ENCODE peak calls at places on chromosome 7, in five cellular contexts. L is WERI-Rb-1; Y is kidney; U is CD8-positive, alpha-beta memory T cell; B is uterus. A is an unnamed sample.

GRCh38 chr7:195830-196128 is 3.4 kb downstream of the FAM20C start:
- DNase-seq in L (no peak), B (no peak), U (no peak), Y (no peak), A (no peak)

GRCh38 chr7:131225619-131226101 is 102.0 kb upstream of the MKLN1 start:
- DNase-seq in U (no peak), Y (peak), B (peak), L (no peak), A (no peak)

GRCh38 chr7:35512716-35513115 is 182.2 kb downstream of the HERPUD2 start:
- DNase-seq in B (no peak), L (no peak), U (no peak), Y (no peak), A (no peak)

GRCh38 chr7:98907570-98907969 is 29.2 kb downstream of the TRRAP start:
- DNase-seq in U (no peak), Y (no peak), L (peak), B (no peak), A (no peak)

GRCh38 chr7:23721456-23721855 is 11.4 kb downstream of the STK31 start:
- DNase-seq in U (no peak), B (no peak), L (no peak), Y (no peak), A (no peak)

GRCh38 chr7:159022238-159022993 is 122.3 kb downstream of the VIPR2 start:
- DNase-seq in U (no peak), B (no peak), L (no peak), Y (peak), A (no peak)

GRCh38 chr7:117171106-117171505 is 151.8 kb downstream of the WNT2 start:
- DNase-seq in L (no peak), U (no peak), Y (no peak), B (no peak), A (peak)

GRCh38 chr7:131164025-131164899 is 163.4 kb upstream of the MKLN1 start:
- DNase-seq in U (no peak), L (no peak), Y (no peak), B (no peak), A (no peak)

GRCh38 chr7:28573751-28574295 is 161.5 kb downstream of the CREB5 start:
- DNase-seq in B (no peak), Y (no peak), L (no peak), U (no peak), A (no peak)

GRCh38 chr7:138164804-138165203 is 88.5 kb downstream of the AKR1D1 start:
- DNase-seq in Y (no peak), L (no peak), U (no peak), B (no peak), A (no peak)

GRCh38 chr7:2031496-2031895 is 201.2 kb downstream of the MAD1L1 start:
- DNase-seq in Y (peak), B (no peak), U (no peak), L (no peak), A (no peak)

GRCh38 chr7:3559178-3559765 is 258.2 kb downstream of the SDK1 start:
- DNase-seq in Y (no peak), L (no peak), B (no peak), U (no peak), A (no peak)

GRCh38 chr7:112556633-112557032 is 75.8 kb downstream of the LSMEM1 start:
- DNase-seq in U (peak), B (no peak), Y (no peak), L (no peak), A (no peak)

GRCh38 chr7:100897111-100897608 is 1.5 kb upstream of the ACHE start:
- DNase-seq in L (peak), B (no peak), U (peak), Y (peak), A (no peak)

GRCh38 chr7:135147341-135147898 is 452 bp upstream of the TMEM140 start:
- DNase-seq in B (peak), U (peak), Y (no peak), L (no peak), A (no peak)

GRCh38 chr7:135147899-135148721 is at the start of gene TMEM140:
- DNase-seq in Y (peak), L (no peak), U (peak), B (peak), A (no peak)

GRCh38 chr7:135151162-135151932 is 3.5 kb downstream of the TMEM140 start:
- DNase-seq in L (no peak), Y (no peak), U (no peak), B (no peak), A (no peak)

GRCh38 chr7:135152447-135152846 is 4.6 kb downstream of the TMEM140 start:
- DNase-seq in L (no peak), Y (no peak), B (no peak), U (no peak), A (no peak)

DNA sequence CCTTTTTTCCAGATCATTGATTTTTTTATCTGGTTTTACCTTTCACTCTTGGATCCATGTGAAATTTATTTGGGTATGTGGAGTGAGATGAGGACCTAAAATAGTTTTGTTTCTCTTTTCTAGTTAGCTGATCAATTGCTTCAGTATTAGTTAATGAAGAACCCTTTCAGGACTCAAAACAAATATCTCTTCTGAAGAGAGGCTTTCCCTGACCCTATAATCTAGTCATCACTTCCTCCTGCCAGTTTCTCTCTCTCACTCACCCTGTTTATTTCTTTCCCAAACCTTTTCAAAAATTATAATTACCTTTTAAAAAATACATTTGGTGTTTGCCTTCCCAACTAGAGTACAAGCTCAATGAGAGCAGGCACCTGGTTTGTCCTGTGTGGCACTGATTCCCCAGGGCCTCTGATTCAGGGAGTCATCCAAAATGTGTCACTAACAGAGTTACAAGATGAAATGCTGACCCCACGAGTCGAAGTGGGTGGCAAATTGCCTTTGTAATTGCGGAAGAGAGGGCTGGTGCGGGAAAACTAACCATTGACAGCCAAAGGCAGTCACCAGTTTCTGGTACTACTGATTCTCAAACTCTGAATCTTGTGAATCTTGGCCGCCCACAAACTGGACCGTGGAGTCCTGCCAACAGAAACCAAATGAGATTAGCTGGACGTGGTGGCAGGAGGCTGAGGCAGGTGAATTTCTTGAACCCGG is 2.4 kb downstream of the TMEM140 start:
- DNase-seq in B (no peak), Y (peak), L (no peak), U (no peak), A (no peak)
- H3K4me3 ChIP-seq in B (no peak), Y (peak), L (no peak), U (peak), A (no peak)

GRCh38 chr7:52962402-52962801 is 73.0 kb upstream of the POM121L12 start:
- DNase-seq in Y (no peak), U (no peak), B (no peak), L (no peak), A (no peak)
- H3K27ac ChIP-seq in Y (no peak), U (no peak), B (no peak), L (no peak), A (no peak)

DNA sequence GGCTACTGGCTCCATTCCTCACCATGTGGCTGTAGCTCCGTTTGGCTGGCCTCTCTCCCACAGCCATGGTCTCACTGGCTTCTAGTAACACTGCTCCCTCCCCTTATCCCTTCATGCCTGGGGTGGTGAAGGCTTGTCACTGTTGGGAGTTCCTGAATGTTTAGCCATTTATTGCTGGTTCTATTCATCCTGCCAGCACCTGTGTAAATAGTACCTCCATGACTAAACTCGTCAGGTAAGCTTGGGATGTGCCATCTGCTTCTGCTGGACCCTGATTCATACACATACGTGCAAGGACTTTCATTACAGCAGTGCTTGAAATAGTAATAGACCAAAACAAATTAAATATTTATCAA is 61.6 kb downstream of the CCDC71L start:
- DNase-seq in Y (no peak), B (no peak), U (no peak), L (no peak), A (no peak)
- H3K4me3 ChIP-seq in Y (no peak), B (no peak), U (no peak), L (no peak), A (no peak)

GRCh38 chr7:26006421-26006820 is 145.6 kb upstream of the NFE2L3 start:
- DNase-seq in L (no peak), B (no peak), Y (no peak), U (no peak), A (no peak)

GRCh38 chr7:25995893-25996529 is 156.0 kb upstream of the NFE2L3 start:
- DNase-seq in Y (no peak), B (no peak), L (peak), U (no peak), A (no peak)

GRCh38 chr7:26005683-26006410 is 146.2 kb upstream of the NFE2L3 start:
- DNase-seq in B (no peak), U (no peak), Y (no peak), L (no peak), A (no peak)

GRCh38 chr7:25998499-25998898 is 153.5 kb upstream of the NFE2L3 start:
- DNase-seq in Y (no peak), U (no peak), L (no peak), B (no peak), A (no peak)

GRCh38 chr7:26001662-26002244 is 150.2 kb upstream of the NFE2L3 start:
- DNase-seq in Y (no peak), B (no peak), L (no peak), U (no peak), A (no peak)
- H3K27ac ChIP-seq in Y (no peak), B (no peak), L (no peak), U (no peak), A (no peak)

GRCh38 chr7:33038639-33039038 is 23.9 kb downstream of the NT5C3A start:
- DNase-seq in Y (no peak), U (no peak), B (no peak), L (no peak), A (no peak)
- H3K4me3 ChIP-seq in Y (no peak), U (peak), B (peak), L (no peak), A (no peak)

DNA sequence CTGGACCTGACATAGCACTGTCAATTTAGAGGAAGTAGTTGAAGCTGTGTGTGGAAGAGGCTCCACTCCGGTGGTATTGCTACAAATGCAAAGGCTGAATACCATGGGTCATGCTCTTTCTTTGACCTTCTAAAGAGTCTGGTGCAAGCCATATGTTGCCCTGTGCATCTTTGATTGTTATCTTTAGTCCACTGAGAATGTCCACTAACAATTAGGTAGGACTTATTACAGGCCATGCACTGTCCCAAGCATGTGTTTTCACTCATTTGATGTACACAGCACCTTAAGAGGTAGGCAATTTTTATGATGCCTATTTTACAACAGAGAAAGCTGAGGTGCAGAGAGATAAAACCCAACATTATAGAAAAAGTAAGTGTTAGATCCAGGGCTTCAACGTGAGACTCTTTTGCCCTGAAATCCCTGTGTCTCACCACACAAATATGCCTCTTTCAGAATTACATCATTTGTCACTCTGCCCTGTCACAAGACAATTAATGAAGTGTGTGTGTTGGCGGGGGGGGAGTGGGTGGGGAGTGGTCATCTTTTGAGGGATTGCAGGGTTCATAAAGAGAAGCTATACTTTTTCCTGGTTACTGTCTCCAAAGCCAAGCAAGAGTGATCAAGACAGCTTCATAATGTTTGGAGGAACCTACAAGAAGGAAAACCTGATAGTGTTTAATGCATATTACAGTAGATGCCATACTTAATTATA is 637.6 kb upstream of the IGFBP3 start:
- DNase-seq in L (no peak), B (peak), Y (no peak), U (no peak), A (no peak)
- H3K27ac ChIP-seq in L (no peak), B (peak), Y (no peak), U (no peak), A (no peak)

A was measured in iPS DF 6.9.